ENCODE peak calls at places on chromosomes 7 and 10, in six cellular contexts. L, W, D, H, C and O are unnamed samples.

GRCh38 chr10:71703577-71703976 is 16.0 kb downstream of the C10orf105 start:
- DNase-seq in L (no peak), W (no peak), D (no peak), H (no peak), C (no peak), O (no peak)

GRCh38 chr10:86162036-86162435 is 204.6 kb downstream of the GRID1 start:
- DNase-seq in L (no peak), W (no peak), D (no peak), H (no peak), C (no peak), O (no peak)

GRCh38 chr7:157789094-157789493 is 452.3 kb downstream of the DNAJB6 start:
- DNase-seq in L (no peak), W (no peak), D (no peak), H (no peak), C (no peak), O (no peak)

GRCh38 chr7:137591444-137591843 is 247.9 kb upstream of the PTN start:
- DNase-seq in L (no peak), W (no peak), D (no peak), H (peak; percentile 84), C (no peak), O (peak; percentile 46)

GRCh38 chr10:44198096-44198779 is 186.7 kb downstream of the CXCL12 start:
- DNase-seq in L (no peak), W (no peak), D (no peak), H (peak; percentile 73), C (no peak), O (no peak)

GRCh38 chr7:135382162-135382561 is 127.7 kb downstream of the CNOT4 start:
- DNase-seq in L (no peak), W (no peak), D (no peak), H (no peak), C (no peak), O (no peak)

GRCh38 chr7:146131701-146132100 is 15.1 kb downstream of the CNTNAP2 start:
- DNase-seq in L (no peak), W (no peak), D (no peak), H (no peak), C (no peak), O (peak; percentile 8)

GRCh38 chr10:52961298-52961697 is 188.7 kb upstream of the MBL2 start:
- DNase-seq in L (no peak), W (no peak), D (no peak), H (no peak), C (no peak), O (no peak)

GRCh38 chr10:43238462-43238861 is 28.4 kb downstream of the RASGEF1A start:
- DNase-seq in L (peak; percentile 25), W (peak; percentile 22), D (peak; percentile 3), H (no peak), C (no peak), O (no peak)

GRCh38 chr7:27235387-27236052 is 7.1 kb upstream of the EVX1 start:
- DNase-seq in L (no peak), W (peak; percentile 68), D (peak; percentile 68), H (no peak), C (peak; percentile 70), O (peak; percentile 46)

GRCh38 chr10:69757553-69758309 is 44.0 kb upstream of the COL13A1 start:
- DNase-seq in L (peak; percentile 88), W (no peak), D (no peak), H (peak; percentile 41), C (no peak), O (peak; percentile 57)

GRCh38 chr7:33062023-33062781 is at the start of gene NT5C3A:
- DNase-seq in L (peak; percentile 64), W (no peak), D (peak; percentile 56), H (no peak), C (peak; percentile 51), O (peak; percentile 48)

GRCh38 chr7:19939746-19940145 is 166.3 kb upstream of the TMEM196 start:
- DNase-seq in L (no peak), W (no peak), D (no peak), H (peak; percentile 58), C (no peak), O (no peak)

GRCh38 chr7:87420173-87420572 is 55.3 kb downstream of the ABCB4 start:
- DNase-seq in L (no peak), W (no peak), D (no peak), H (no peak), C (no peak), O (peak; percentile 37)

GRCh38 chr7:70092314-70093303 is 494.3 kb downstream of the AUTS2 start:
- DNase-seq in L (no peak), W (no peak), D (no peak), H (peak; percentile 0), C (no peak), O (peak; percentile 86)

GRCh38 chr10:14758994-14759664 is 15.6 kb downstream of the FAM107B start:
- DNase-seq in L (no peak), W (no peak), D (no peak), H (no peak), C (no peak), O (peak; percentile 33)

GRCh38 chr10:108358912-108359311 is 1194.4 kb upstream of the SORCS1 start:
- DNase-seq in L (no peak), W (no peak), D (no peak), H (peak; percentile 82), C (peak; percentile 14), O (peak; percentile 47)

GRCh38 chr7:86558680-86559079 is 85.0 kb upstream of the GRM3 start:
- DNase-seq in L (no peak), W (no peak), D (no peak), H (no peak), C (no peak), O (no peak)

GRCh38 chr10:24272374-24272773 is 63.4 kb downstream of the KIAA1217 start:
- DNase-seq in L (no peak), W (no peak), D (no peak), H (no peak), C (no peak), O (no peak)

GRCh38 chr10:90847436-90847835 is 10.4 kb downstream of the HTR7 start:
- DNase-seq in L (no peak), W (no peak), D (no peak), H (peak; percentile 37), C (no peak), O (no peak)

GRCh38 chr10:114545071-114545470 is 113.0 kb downstream of the ABLIM1 start:
- DNase-seq in L (no peak), W (no peak), D (no peak), H (no peak), C (no peak), O (no peak)
- H3K4me1 ChIP-seq in L (no peaks in the 10 kb centered on the region), W (peaks cover 17% of the 10 kb centered on the region), D (peaks cover 10% of the 10 kb centered on the region), H (peaks cover 6% of the 10 kb centered on the region), C (no peaks in the 10 kb centered on the region), O (no peaks in the 10 kb centered on the region)

DNA sequence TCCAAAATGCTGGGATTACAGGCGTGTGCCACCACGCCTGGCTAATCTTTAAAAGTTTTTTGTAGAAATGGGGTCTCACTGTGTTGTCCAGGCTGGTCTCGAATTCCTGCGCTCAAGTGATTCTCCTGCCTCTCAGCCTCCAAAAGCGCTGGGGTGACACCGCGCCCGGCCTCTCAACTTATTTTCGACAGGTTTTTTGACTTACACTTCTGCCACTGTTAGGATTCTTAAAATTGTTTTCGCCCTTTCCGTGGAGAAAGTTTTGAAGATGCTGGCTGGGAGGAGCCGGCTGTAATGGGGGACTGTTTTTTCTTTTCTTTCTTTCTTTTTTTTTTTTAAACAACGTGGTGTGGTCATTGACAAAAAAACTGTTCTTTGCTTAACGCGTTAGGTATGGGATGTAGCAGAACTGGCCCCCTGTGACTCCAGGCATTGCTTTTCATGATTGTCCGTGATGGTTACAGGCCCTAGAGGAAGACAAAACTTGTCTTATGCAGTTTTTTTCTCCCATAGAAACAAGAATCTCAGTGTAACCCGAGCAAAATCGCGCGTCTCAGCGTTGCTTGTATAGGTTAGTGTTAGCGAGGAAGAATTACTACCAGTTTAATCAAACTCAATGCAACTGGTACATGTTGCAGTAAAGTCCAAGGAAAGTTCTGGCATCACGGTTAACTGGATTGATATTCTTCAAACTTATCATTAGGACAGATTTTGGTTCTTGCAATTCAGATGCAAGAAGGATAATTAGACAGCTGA is 72.2 kb downstream of the DAGLB start:
- DNase-seq in L (no peak), W (no peak), D (no peak), H (peak; percentile 49), C (no peak), O (peak; percentile 46)
- TF ChIP-seq CTCF in L (no peak), W (no peak), D (no peak), H (no peak), C (no peak), O (no peak)

GRCh38 chr10:122083478-122084025 is 94.6 kb downstream of the TACC2 start:
- DNase-seq in L (no peak), W (no peak), D (no peak), H (no peak), C (no peak), O (no peak)
- H3K4me1 ChIP-seq in L (no peaks in the 10 kb centered on the region), W (no peaks in the 10 kb centered on the region), D (no peaks in the 10 kb centered on the region), H (no peaks in the 10 kb centered on the region), C (peaks cover 3% of the 10 kb centered on the region), O (no peaks in the 10 kb centered on the region)

GRCh38 chr7:105875505-105875904 is 894 bp downstream of the ATXN7L1 start:
- DNase-seq in L (no peak), W (no peak), D (no peak), H (no peak), C (no peak), O (no peak)

GRCh38 chr7:105876964-105877601 is 684 bp upstream of the ATXN7L1 start:
- DNase-seq in L (peak; percentile 71), W (peak; percentile 68), D (peak; percentile 44), H (peak; percentile 34), C (peak; percentile 52), O (peak; percentile 53)

GRCh38 chr7:105877736-105878135 is 1.3 kb upstream of the ATXN7L1 start:
- DNase-seq in L (no peak), W (no peak), D (no peak), H (no peak), C (no peak), O (peak; percentile 30)

GRCh38 chr7:105874055-105874454 is 2.3 kb downstream of the ATXN7L1 start:
- DNase-seq in L (no peak), W (no peak), D (no peak), H (no peak), C (no peak), O (no peak)

GRCh38 chr7:105876091-105876963 is at the start of gene ATXN7L1:
- DNase-seq in L (peak; percentile 97), W (peak; percentile 96), D (peak; percentile 96), H (peak; percentile 98), C (peak; percentile 87), O (peak; percentile 99)
- TF ChIP-seq CTCF in L (peak; percentile 93), W (peak; percentile 36), D (peak; percentile 60), H (peak; percentile 72), C (peak; percentile 91), O (peak; percentile 40)

DNA sequence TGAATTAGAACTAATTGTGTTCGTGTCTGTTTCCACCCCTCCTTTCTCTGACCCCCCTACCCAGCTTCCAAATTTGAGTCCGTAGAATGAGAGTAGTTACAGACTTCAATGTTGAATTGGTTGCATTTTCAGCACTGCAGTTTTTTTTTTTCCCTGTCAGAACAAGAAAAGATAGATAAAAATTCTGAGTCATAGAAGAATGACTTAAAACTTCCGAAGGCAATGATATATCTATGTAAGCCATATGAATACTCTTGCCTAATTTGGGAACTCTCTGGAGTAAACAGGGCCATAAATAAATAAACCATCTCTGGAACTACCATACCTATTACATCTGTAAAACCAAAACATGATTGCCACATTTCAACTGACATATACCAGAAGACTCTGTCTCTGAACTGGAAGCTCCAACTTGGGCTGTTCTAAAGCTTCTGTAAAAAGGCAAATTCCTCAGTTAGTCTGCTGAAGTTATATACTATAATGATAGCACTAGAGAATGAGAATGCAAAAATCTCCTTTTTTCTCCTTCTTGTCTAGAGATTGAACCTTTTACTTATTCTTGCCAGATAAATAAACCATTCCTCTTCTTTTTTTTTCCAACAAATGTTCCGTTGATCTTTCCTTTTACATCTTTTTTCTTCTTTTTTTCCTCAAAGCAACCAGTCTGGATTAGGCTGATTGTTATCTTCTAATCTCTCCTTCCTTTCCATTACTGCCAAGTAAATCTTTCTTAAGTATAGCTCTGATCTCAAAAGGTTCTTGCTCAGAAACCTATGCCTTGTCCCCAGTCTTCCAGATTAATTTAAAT is 23.5 kb downstream of the VCL start:
- DNase-seq in L (no peak), W (no peak), D (no peak), H (peak; percentile 91), C (no peak), O (peak; percentile 32)
- H3K4me1 ChIP-seq in L (peaks cover 48% of the 10 kb centered on the region), W (peaks cover 31% of the 10 kb centered on the region), D (peaks cover 33% of the 10 kb centered on the region), H (peaks cover 21% of the 10 kb centered on the region), C (peaks cover 63% of the 10 kb centered on the region), O (peaks cover 40% of the 10 kb centered on the region)